ENCODE peak calls at places on chromosomes 7 and 10, in four cellular contexts. H, Q, Y and P are unnamed samples.

GRCh38 chr7:85021090-85021704 is 165.7 kb downstream of the SEMA3D start:
- DNase-seq in H (no peak), Q (no peak), Y (no peak), P (no peak)

GRCh38 chr10:120799849-120800248 is 51.3 kb upstream of the WDR11 start:
- DNase-seq in Q (no peak), Y (no peak), H (no peak), P (no peak)

GRCh38 chr10:88254091-88254490 is 329.0 kb downstream of the RNLS start:
- DNase-seq in Y (no peak), H (no peak), Q (no peak), P (no peak)

GRCh38 chr7:130893441-130893894 is 159.5 kb upstream of the KLF14 start:
- DNase-seq in Y (no peak), Q (no peak), H (no peak), P (no peak)

GRCh38 chr7:137742051-137742450 is 104.7 kb downstream of the DGKI start:
- DNase-seq in Q (no peak), Y (no peak), H (no peak), P (no peak)

GRCh38 chr10:107915277-107915634 is 750.8 kb upstream of the SORCS1 start:
- DNase-seq in H (no peak), Q (no peak), Y (no peak), P (no peak)

GRCh38 chr10:5576780-5577472 is 52.2 kb downstream of the CALML3 start:
- DNase-seq in Y (no peak), H (no peak), Q (no peak), P (no peak)

GRCh38 chr10:97876387-97876786 is 26.7 kb downstream of the GOLGA7B start:
- DNase-seq in Q (no peak), Y (no peak), H (no peak), P (no peak)

GRCh38 chr7:46492460-46492859 is 571.4 kb upstream of the IGFBP3 start:
- DNase-seq in Y (no peak), H (no peak), Q (no peak), P (no peak)

GRCh38 chr10:11863353-11864105 is 40.4 kb downstream of the PROSER2 start:
- DNase-seq in Q (peak; percentile 37), Y (no peak), H (peak; percentile 85), P (peak; percentile 74)

GRCh38 chr7:121744319-121744718 is 128.6 kb upstream of the PTPRZ1 start:
- DNase-seq in H (no peak), Q (no peak), Y (no peak), P (no peak)

GRCh38 chr10:6151087-6151977 is 51.4 kb upstream of the PFKFB3 start:
- DNase-seq in Y (peak; percentile 39), Q (peak; percentile 42), H (peak; percentile 85), P (peak; percentile 79)

GRCh38 chr7:50667789-50668226 is 102.6 kb upstream of the DDC start:
- DNase-seq in Y (no peak), Q (no peak), H (no peak), P (no peak)

GRCh38 chr7:130899638-130900401 is 165.8 kb upstream of the KLF14 start:
- DNase-seq in Q (no peak), H (no peak), Y (no peak), P (no peak)

GRCh38 chr10:49500420-49500819 is 38.5 kb downstream of the ERCC6 start:
- DNase-seq in Q (no peak), Y (no peak), H (no peak), P (no peak)

GRCh38 chr10:124058346-124059003 is 34.9 kb downstream of the CHST15 start:
- DNase-seq in H (no peak), Y (no peak), Q (no peak), P (no peak)

GRCh38 chr10:90804354-90804753 is 53.5 kb downstream of the HTR7 start:
- DNase-seq in Q (no peak), Y (no peak), H (no peak), P (no peak)

GRCh38 chr10:103397191-103397825 is 882 bp downstream of the PDCD11 start:
- DNase-seq in H (no peak), Q (no peak), Y (no peak), P (no peak)

GRCh38 chr10:103395754-103396066 is 565 bp downstream of the ATP5MK start:
- DNase-seq in H (peak; percentile 18), Y (no peak), Q (no peak), P (peak; percentile 38)

GRCh38 chr10:103396789-103397087 is 312 bp downstream of the PDCD11 start:
- DNase-seq in H (no peak), Q (no peak), Y (no peak), P (peak; percentile 36)

GRCh38 chr10:103394180-103394579 is 2.1 kb downstream of the ATP5MK start:
- DNase-seq in Q (no peak), Y (no peak), H (no peak), P (peak; percentile 37)

DNA sequence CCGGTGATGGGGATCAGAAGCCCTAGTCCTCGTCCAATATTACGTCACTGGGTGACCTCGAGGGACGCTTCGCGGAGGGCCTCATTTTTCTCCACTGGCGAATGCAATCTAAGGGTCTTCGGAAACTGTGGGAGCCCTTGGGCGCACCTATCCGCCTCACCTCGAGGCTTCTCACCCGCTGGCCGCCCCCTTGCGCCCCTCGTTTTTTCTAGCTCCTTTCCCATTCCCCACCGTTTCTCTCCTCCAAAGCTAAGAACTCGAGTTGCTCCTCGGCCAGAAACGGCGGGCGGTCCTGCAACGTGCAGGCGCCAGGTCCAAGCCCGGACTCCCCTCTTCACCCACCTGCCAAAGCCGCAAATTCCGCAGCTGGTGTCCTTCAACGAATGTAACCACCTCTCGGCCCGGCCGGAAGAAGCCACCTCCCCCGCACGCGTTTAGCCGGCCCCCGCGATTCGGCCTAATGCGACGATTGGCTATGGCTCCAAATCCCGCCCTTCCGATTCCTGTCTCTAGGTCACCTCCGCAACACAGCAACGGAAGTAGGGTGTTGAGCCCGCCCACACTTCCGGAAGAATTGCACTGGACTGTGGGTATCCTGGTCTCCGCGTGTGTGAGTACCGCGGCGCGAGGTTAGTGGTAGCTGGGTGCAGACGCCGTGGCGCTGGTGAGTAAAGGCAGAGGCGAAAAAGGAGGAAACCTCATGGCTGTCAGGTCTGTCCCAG is at the start of the genes ATP5MK and PDCD11:
- DNase-seq in Q (peak; percentile 94), Y (peak; percentile 86), H (peak; percentile 93), P (peak; percentile 97)
- TF ChIP-seq CTCF in Q (no peak), Y (peak; percentile 24), H (peak; percentile 21), P (no peak)

DNA sequence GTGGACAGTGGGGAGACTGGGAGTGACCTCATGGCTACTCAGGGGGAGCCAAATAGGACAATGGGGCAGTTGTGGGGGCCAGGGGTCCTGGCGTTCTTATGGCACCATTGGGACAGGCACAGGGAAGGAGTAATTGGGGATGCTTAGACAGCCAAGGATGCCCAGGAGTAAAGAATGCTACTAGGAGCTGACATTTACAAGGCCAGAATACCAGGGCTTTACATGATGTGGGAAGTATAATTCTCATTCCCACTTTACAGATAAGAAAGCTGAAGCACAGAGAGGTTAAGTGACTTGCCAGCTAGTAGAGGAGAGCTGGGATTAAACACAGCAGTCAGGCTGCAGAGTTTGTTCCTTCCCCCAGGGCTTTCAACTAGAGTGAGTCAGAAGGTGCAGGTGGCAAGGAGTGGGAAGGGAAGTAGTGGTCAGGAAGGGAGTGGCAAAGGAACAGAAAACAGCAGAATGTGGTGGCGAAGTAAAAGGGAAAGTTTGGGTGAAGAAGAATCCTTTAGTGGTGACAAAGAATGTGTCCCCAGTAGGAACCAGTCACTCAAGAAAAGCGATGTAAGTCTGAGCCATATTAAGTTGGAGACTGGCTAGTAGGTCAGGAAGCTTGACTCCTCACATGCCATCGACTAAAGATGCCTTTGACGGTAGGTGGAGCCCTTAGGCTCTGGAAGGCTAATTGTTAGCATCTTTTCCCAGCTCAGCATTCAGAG is 32.8 kb downstream of the CPVL start:
- DNase-seq in Q (no peak), H (no peak), Y (no peak), P (no peak)
- TF ChIP-seq CTCF in Q (no peak), H (peak; percentile 18), Y (peak; percentile 53), P (no peak)

GRCh38 chr7:140640060-140640611 is 477 bp downstream of the DENND2A start:
- DNase-seq in Y (peak; percentile 36), H (peak; percentile 56), Q (no peak), P (peak; percentile 61)

GRCh38 chr7:140645166-140645565 is 4.6 kb upstream of the DENND2A start:
- DNase-seq in H (no peak), Q (no peak), Y (no peak), P (no peak)

GRCh38 chr7:140641532-140642191 is 1.0 kb upstream of the DENND2A start:
- DNase-seq in H (no peak), Y (no peak), Q (no peak), P (no peak)

GRCh38 chr7:140640727-140641531 is at the start of gene DENND2A:
- DNase-seq in Y (peak; percentile 70), H (peak; percentile 62), Q (no peak), P (peak; percentile 55)

DNA sequence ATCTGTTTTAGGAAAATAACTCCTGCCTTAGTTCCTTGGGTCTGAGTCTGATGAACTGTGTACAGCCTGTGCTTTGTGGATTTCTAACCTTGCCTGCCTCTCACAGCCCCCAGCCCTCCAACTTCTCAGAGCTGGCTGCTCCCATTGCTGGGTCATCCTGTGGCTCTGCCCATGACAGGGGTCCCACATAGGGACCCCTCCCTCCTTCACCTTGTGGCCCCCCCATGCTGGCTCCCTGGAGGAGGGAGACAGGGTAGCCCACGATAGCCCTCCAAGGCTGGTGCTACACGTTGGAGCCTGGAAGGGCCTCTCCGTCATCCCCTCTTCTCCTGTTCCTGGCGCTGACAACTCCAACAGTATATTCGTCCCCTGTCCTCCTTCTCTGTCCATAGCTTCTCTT is 2.8 kb upstream of the DENND2A start:
- DNase-seq in H (no peak), Q (no peak), Y (no peak), P (no peak)
- TF ChIP-seq CTCF in H (no peak), Q (no peak), Y (no peak), P (no peak)

DNA sequence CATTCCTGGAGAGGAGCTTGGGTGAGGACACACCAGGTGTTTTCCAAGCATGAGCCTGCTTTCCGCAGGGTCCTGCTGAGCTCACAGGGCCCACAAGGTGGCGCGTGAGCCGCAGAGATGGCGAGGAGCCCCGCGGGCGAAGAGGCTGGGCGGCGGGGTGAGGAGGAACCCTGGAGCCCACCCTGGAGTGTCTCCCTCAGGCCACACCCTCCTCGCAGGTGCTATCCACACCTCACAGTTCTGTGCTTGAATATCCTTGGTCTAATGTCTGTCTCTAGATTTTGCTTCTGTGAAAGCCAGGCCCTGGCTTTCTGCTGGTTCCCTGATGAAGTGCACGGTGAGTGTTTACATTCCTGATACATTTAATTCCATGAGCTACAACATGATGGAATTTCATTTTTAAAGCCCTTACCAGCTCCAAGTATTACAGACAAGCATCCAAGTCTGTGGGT is 433.6 kb downstream of the ACTR3B start:
- DNase-seq in Q (no peak), H (peak; percentile 24), Y (peak; percentile 42), P (peak; percentile 54)
- TF ChIP-seq CTCF in Q (no peak), H (peak; percentile 64), Y (peak; percentile 67), P (peak; percentile 54)

GRCh38 chr7:106915407-106915806 is 50.3 kb downstream of the PIK3CG start:
- DNase-seq in Y (no peak), Q (no peak), H (no peak), P (no peak)

GRCh38 chr7:106911959-106912358 is 46.9 kb downstream of the PIK3CG start:
- DNase-seq in H (no peak), Q (no peak), Y (no peak), P (no peak)

GRCh38 chr7:106914018-106914607 is 49.0 kb downstream of the PIK3CG start:
- DNase-seq in H (no peak), Q (no peak), Y (no peak), P (no peak)

GRCh38 chr7:106916689-106917088 is 51.6 kb downstream of the PIK3CG start:
- DNase-seq in Y (no peak), Q (no peak), H (no peak), P (no peak)

GRCh38 chr7:106915873-106916272 is 50.8 kb downstream of the PIK3CG start:
- DNase-seq in Y (no peak), H (peak; percentile 62), Q (no peak), P (peak; percentile 40)
- TF ChIP-seq CTCF in Y (no peak), H (no peak), Q (no peak), P (no peak)

GRCh38 chr7:98913612-98914011 is 35.3 kb downstream of the TRRAP start:
- DNase-seq in H (no peak), Q (no peak), Y (no peak), P (no peak)
- TF ChIP-seq CTCF in H (no peak), Q (no peak), Y (no peak), P (no peak)